ENCODE peak calls at places on chromosomes 2 and 18, in ten cellular contexts. D, C, T, X, B, H, W, G, M and Y are unnamed samples.

GRCh38 chr2:233856184-233856583 is 1.8 kb upstream of the HJURP start:
- DNase-seq in W (no peak), H (no peak), D (no peak), G (no peak), X (no peak), T (no peak), B (no peak), M (no peak), C (no peak), Y (no peak)

GRCh38 chr2:195656131-195656858 is 731 bp upstream of the SLC39A10 start:
- DNase-seq in H (no peak), G (no peak), B (peak), T (no peak), X (no peak), M (no peak), D (no peak), W (peak), C (no peak), Y (peak)

GRCh38 chr18:515838-516237 is 15.3 kb upstream of the COLEC12 start:
- DNase-seq in B (no peak), H (no peak), M (no peak), W (no peak), G (no peak), X (no peak), C (no peak), D (no peak), T (no peak), Y (no peak)

GRCh38 chr2:122263746-122264145 is 508.3 kb downstream of the TSN start:
- DNase-seq in M (no peak), B (no peak), G (no peak), C (no peak), X (no peak), H (no peak), W (no peak), D (no peak), T (no peak), Y (peak)

GRCh38 chr2:160613466-160614153 is 120.0 kb upstream of the RBMS1 start:
- DNase-seq in M (no peak), H (no peak), W (no peak), T (no peak), X (no peak), B (peak), G (no peak), D (no peak), C (peak), Y (peak)

GRCh38 chr18:42131044-42131939 is 176.3 kb downstream of the PIK3C3 start:
- DNase-seq in G (no peak), W (peak), X (no peak), T (no peak), C (no peak), B (no peak), M (peak), D (no peak), H (no peak), Y (no peak)

GRCh38 chr2:23926289-23926749 is 604 bp downstream of the ATAD2B start:
- DNase-seq in H (no peak), B (no peak), D (peak), W (peak), X (no peak), G (peak), C (no peak), T (peak), M (peak), Y (peak)

GRCh38 chr2:29000481-29000880 is 19.4 kb downstream of the TOGARAM2 start:
- DNase-seq in M (peak), W (peak), C (no peak), G (peak), B (peak), D (peak), H (peak), T (peak), X (no peak), Y (no peak)

GRCh38 chr2:192197387-192197786 is 2.7 kb upstream of the TMEFF2 start:
- DNase-seq in M (no peak), W (no peak), D (no peak), X (no peak), B (peak), H (no peak), C (peak), G (no peak), T (no peak), Y (peak)

GRCh38 chr2:220315098-220315785 is 687.8 kb downstream of the SLC4A3 start:
- DNase-seq in G (no peak), X (no peak), B (no peak), W (no peak), D (no peak), M (peak), T (no peak), H (no peak), C (no peak), Y (no peak)

GRCh38 chr2:230042195-230042594 is 26.5 kb downstream of the SLC16A14 start:
- DNase-seq in B (no peak), W (no peak), M (no peak), G (no peak), X (no peak), D (no peak), T (no peak), H (no peak), C (peak), Y (no peak)

GRCh38 chr2:108988796-108989713 is at the start of gene EDAR:
- DNase-seq in T (no peak), X (no peak), M (peak), B (peak), D (no peak), C (no peak), G (no peak), H (peak), W (peak), Y (peak)

GRCh38 chr2:130726614-130727180 is 2.2 kb upstream of the GPR148 start:
- DNase-seq in T (no peak), B (no peak), M (no peak), H (no peak), W (no peak), C (no peak), D (no peak), X (no peak), G (no peak), Y (no peak)

GRCh38 chr2:88190808-88191721 is 20.9 kb downstream of the THNSL2 start:
- DNase-seq in M (peak), D (no peak), G (no peak), W (peak), B (peak), H (peak), C (no peak), X (no peak), T (no peak), Y (peak)

GRCh38 chr2:25052948-25053477 is 11.1 kb downstream of the EFR3B start:
- DNase-seq in W (no peak), H (no peak), D (no peak), G (no peak), M (no peak), B (peak), C (no peak), X (no peak), T (no peak), Y (no peak)

GRCh38 chr2:7037340-7038333 is 120.4 kb downstream of the RNF144A start:
- DNase-seq in T (peak), M (peak), G (no peak), D (peak), W (peak), B (peak), X (peak), C (peak), H (peak), Y (peak)

GRCh38 chr2:118808429-118808809 is 39.0 kb downstream of the EN1 start:
- DNase-seq in X (no peak), D (no peak), T (no peak), C (no peak), H (no peak), G (no peak), B (no peak), M (no peak), W (no peak), Y (no peak)

GRCh38 chr2:236261452-236261851 is 2.8 kb downstream of the ASB18 start:
- DNase-seq in B (no peak), W (no peak), D (no peak), T (no peak), G (no peak), C (peak), H (no peak), X (no peak), M (no peak), Y (no peak)

GRCh38 chr2:14297340-14297739 is 335.2 kb upstream of the LRATD1 start:
- DNase-seq in B (no peak), X (no peak), T (no peak), H (no peak), C (no peak), W (no peak), M (no peak), G (no peak), D (no peak), Y (peak)

GRCh38 chr2:157172239-157172638 is 85.3 kb upstream of the GALNT5 start:
- DNase-seq in X (no peak), B (no peak), D (no peak), G (no peak), C (no peak), M (no peak), T (no peak), H (no peak), W (no peak), Y (no peak)

GRCh38 chr2:40101076-40101688 is 322.1 kb upstream of the THUMPD2 start:
- DNase-seq in H (peak), M (no peak), T (no peak), X (no peak), B (peak), C (peak), G (no peak), W (no peak), D (no peak), Y (no peak)

GRCh38 chr2:205931388-205931787 is 154.6 kb downstream of the INO80D start:
- DNase-seq in X (no peak), W (no peak), C (no peak), M (no peak), D (no peak), T (no peak), B (no peak), G (no peak), H (no peak), Y (no peak)

GRCh38 chr2:66481100-66481549 is 46.2 kb downstream of the MEIS1 start:
- DNase-seq in T (no peak), W (no peak), H (no peak), D (no peak), G (no peak), C (peak), B (peak), M (peak), X (no peak), Y (no peak)

GRCh38 chr2:179596018-179596417 is 265.4 kb downstream of the ZNF385B start:
- DNase-seq in D (no peak), C (peak), G (no peak), H (no peak), B (peak), W (no peak), X (no peak), T (no peak), M (no peak), Y (peak)

GRCh38 chr2:54106631-54107454 is 8.6 kb upstream of the ACYP2 start:
- DNase-seq in M (peak), D (no peak), W (peak), T (no peak), H (peak), C (peak), B (peak), G (no peak), X (no peak), Y (peak)

GRCh38 chr2:110106642-110107041 is 9.0 kb downstream of the MALL start:
- DNase-seq in X (no peak), G (no peak), M (no peak), T (no peak), C (no peak), B (peak), H (no peak), D (no peak), W (peak), Y (peak)

GRCh38 chr2:236731767-236732580 is 162.3 kb downstream of the ACKR3 start:
- DNase-seq in D (no peak), B (peak), H (no peak), C (no peak), T (no peak), X (no peak), G (peak), W (peak), M (peak), Y (peak)

GRCh38 chr2:30230855-30231725 is at the start of gene LBH:
- DNase-seq in M (peak), X (peak), C (peak), G (peak), W (peak), B (peak), H (peak), T (peak), D (peak), Y (peak)

GRCh38 chr18:9574473-9575115 is 39.8 kb downstream of the PPP4R1 start:
- DNase-seq in X (no peak), B (no peak), G (no peak), M (no peak), D (no peak), W (no peak), H (no peak), C (no peak), T (no peak), Y (no peak)

GRCh38 chr2:65612654-65613053 is 180.3 kb upstream of the SPRED2 start:
- DNase-seq in T (no peak), C (no peak), X (no peak), D (no peak), W (no peak), G (no peak), B (peak), H (no peak), M (no peak), Y (peak)

GRCh38 chr18:7452331-7452730 is 114.8 kb upstream of the PTPRM start:
- DNase-seq in G (no peak), H (no peak), T (no peak), W (no peak), X (no peak), B (peak), C (peak), M (peak), D (no peak), Y (peak)

DNA sequence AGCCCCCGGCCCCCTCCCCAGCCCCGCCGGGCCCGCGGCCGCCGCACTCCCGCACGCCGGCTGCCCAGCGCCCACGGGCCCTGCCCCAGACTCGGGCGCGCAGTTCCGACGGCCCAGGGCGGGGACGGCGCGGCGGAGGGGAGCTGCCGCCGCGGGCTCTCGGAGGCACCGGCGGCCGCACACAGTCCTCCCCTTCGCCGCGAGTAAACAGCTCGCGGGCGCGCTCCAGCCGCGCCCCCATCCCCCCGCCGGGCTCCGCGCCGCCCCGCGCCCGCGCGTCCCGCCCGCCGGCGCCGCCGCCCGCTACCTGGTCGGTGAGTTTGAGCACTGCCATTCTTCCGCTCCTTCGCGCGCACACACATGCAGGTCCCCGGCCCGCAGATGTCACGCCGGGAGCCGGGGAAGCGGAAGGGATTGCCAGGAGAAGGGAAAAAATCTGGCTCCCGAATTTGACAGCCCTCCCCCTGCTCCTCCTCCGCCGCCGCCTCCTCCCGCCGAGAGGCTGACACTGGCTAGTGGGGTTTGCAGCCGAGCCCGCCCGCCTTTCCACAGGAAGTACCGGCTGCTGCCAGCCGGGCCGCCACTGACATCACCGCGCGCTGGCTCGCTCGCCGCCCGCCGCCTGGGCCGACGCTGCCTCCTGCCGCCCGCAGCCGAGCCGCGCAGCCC is at the start of gene ANKRD44:
- DNase-seq in T (peak), M (peak), W (peak), G (peak), B (peak), H (peak), X (peak), C (peak), D (peak), Y (peak)
- TF ChIP-seq CTCF in T (no peak), M (peak), W (no peak), G (peak), B (peak), H (peak), X (peak), C (peak), D (no peak), Y (peak)

DNA sequence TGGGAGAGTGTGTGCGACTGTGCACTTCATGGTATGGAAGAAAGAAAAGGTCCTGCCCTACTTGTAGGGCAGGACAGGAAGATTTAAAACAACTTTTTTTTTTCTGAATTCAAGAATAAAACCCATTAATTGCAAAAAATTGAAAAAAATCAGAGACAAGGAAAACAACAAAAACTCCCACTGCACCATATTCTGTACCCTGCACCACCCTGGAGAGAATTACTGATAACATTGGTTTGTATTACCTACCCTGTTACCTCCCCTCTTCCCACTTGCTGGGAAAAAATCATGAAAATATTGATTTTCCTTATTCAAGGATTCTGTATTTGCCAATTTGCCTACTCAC is 77.6 kb downstream of the DYSF start:
- DNase-seq in M (no peak), G (no peak), X (no peak), W (no peak), T (no peak), B (no peak), D (no peak), H (no peak), C (no peak), Y (no peak)
- TF ChIP-seq CTCF in M (no peak), G (no peak), X (no peak), W (no peak), T (no peak), B (no peak), D (no peak), H (no peak), C (no peak), Y (no peak)

GRCh38 chr2:177392373-177393246 is at the start of gene AGPS:
- DNase-seq in C (peak), T (peak), D (peak), H (peak), W (peak), B (peak), G (peak), X (peak), M (peak), Y (peak)
- TF ChIP-seq CTCF in C (no peak), T (no peak), D (no peak), H (peak), W (no peak), B (no peak), G (no peak), X (no peak), M (peak), Y (peak)

DNA sequence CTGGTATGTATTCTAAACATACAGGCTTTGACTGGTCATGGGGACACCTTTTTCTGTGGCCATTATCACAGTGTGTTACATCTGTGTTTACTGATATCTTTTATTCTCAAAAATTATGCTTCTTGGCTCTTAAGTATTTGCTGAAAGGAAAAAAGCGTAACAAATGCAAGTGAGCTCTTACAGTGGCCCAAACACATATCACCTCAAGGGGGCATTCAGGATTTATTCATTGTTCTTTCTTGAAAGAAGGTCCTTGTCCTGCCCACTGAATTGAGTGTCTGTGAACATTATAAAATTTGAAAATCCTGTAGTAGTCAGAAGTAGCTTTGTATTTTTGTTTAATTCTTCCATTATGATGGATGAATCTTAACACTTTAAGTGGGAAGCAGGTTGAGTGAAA is 454.5 kb downstream of the XIRP2 start:
- DNase-seq in D (no peak), G (no peak), T (no peak), X (no peak), B (peak), C (no peak), M (no peak), H (no peak), W (no peak), Y (no peak)
- TF ChIP-seq CTCF in D (no peak), G (no peak), T (no peak), X (no peak), B (peak), C (peak), M (peak), H (no peak), W (no peak), Y (no peak)